ENCODE peak calls at places on chromosomes 2 and 18, in six cellular contexts. C is stimulated activated CD4-positive, alpha-beta T cell treated with anti-CD3 and anti-CD28 coated beads, Interleukin-4, amount 100 ng/mL, for 4 hours; T is T-helper 2 cell; B is GM03348; Z is NCI-H1417 treated with DMSO at 0.1 percent for 48 hours; Q is stimulated activated naive CD8-positive, alpha-beta T cell treated with anti-CD3 and anti-CD28 coated beads, Interleukin-15, amount 100 ng/mL, for 72 hours. E is an unnamed sample.

GRCh38 chr2:221129657-221130056 is 442.4 kb downstream of the EPHA4 start:
- DNase-seq in C (no peak), T (no peak), B (no peak), Z (no peak), Q (no peak), E (no peak)

GRCh38 chr2:120389036-120389391 is 43.1 kb downstream of the INHBB start:
- DNase-seq in C (no peak), T (no peak), B (no peak), Z (no peak), Q (no peak), E (no peak)

GRCh38 chr2:30511122-30512083 is 64.4 kb downstream of the LCLAT1 start:
- DNase-seq in C (no peak), T (no peak), B (no peak), Z (peak), Q (no peak), E (peak)

GRCh38 chr2:146634256-146635068 is 1210.4 kb upstream of the ACVR2A start:
- DNase-seq in C (no peak), T (no peak), B (peak), Z (no peak), Q (no peak), E (no peak)

GRCh38 chr2:8495189-8495855 is 186.5 kb upstream of the ID2 start:
- DNase-seq in C (no peak), T (no peak), B (no peak), Z (no peak), Q (no peak), E (no peak)

GRCh38 chr18:50268022-50268747 is 1.9 kb upstream of the CFAP53 start:
- DNase-seq in C (peak), T (peak), B (peak), Z (no peak), Q (peak), E (no peak)

GRCh38 chr2:191983591-191983990 is 136.7 kb upstream of the CAVIN2 start:
- DNase-seq in C (no peak), T (no peak), B (no peak), Z (no peak), Q (no peak), E (no peak)

GRCh38 chr2:235951980-235952379 is 216.2 kb downstream of the GBX2 start:
- DNase-seq in C (no peak), T (no peak), B (no peak), Z (no peak), Q (peak), E (no peak)

GRCh38 chr18:6414723-6415362 is at the start of gene L3MBTL4:
- DNase-seq in C (no peak), T (no peak), B (peak), Z (no peak), Q (no peak), E (no peak)

GRCh38 chr2:63192169-63192888 is 141.7 kb downstream of the OTX1 start:
- DNase-seq in C (no peak), T (no peak), B (no peak), Z (peak), Q (no peak), E (no peak)

GRCh38 chr2:54103454-54104314 is 11.7 kb upstream of the ACYP2 start:
- DNase-seq in C (peak), T (no peak), B (peak), Z (no peak), Q (peak), E (no peak)

GRCh38 chr2:97675714-97676113 is 6.2 kb downstream of the C2orf92 start:
- DNase-seq in C (no peak), T (no peak), B (no peak), Z (no peak), Q (no peak), E (no peak)

GRCh38 chr2:206915136-206915535 is 24.2 kb upstream of the CPO start:
- DNase-seq in C (no peak), T (no peak), B (peak), Z (no peak), Q (no peak), E (no peak)

GRCh38 chr2:118943286-118943685 is 1.3 kb downstream of the MARCO start:
- DNase-seq in C (no peak), T (no peak), B (no peak), Z (no peak), Q (no peak), E (no peak)

GRCh38 chr2:166343467-166343866 is 32.3 kb downstream of the SCN9A start:
- DNase-seq in C (no peak), T (no peak), B (no peak), Z (no peak), Q (no peak), E (no peak)

GRCh38 chr2:113211226-113212105 is 37.7 kb downstream of the PSD4 start:
- DNase-seq in C (no peak), T (no peak), B (peak), Z (no peak), Q (no peak), E (no peak)

GRCh38 chr18:26723986-26724385 is 141.5 kb downstream of the AQP4 start:
- DNase-seq in C (no peak), T (no peak), B (no peak), Z (no peak), Q (no peak), E (no peak)

GRCh38 chr2:237570776-237571335 is 4.5 kb downstream of the PRLH start:
- DNase-seq in C (no peak), T (no peak), B (no peak), Z (no peak), Q (no peak), E (no peak)

GRCh38 chr2:192741889-192742288 is 547.2 kb upstream of the TMEFF2 start:
- DNase-seq in C (no peak), T (no peak), B (no peak), Z (no peak), Q (no peak), E (no peak)

GRCh38 chr2:192150166-192150565 is 44.6 kb downstream of the TMEFF2 start:
- DNase-seq in C (no peak), T (no peak), B (no peak), Z (no peak), Q (no peak), E (no peak)

E was measured in NCI-H524 treated with DMSO at 0.1 percent for 48 hours.